ENCODE peak calls at places on chromosomes 5 and 9, in four cellular contexts. I is testis, W is Panc1, E is tibial nerve. Y is an unnamed sample.

GRCh38 chr5:171712616-171713015 is 73.0 kb upstream of the SMIM23 start:
- DNase-seq in I (no peak), W (no peak), E (no peak), Y (no peak)

GRCh38 chr5:76524872-76525271 is 98.3 kb downstream of the F2RL2 start:
- DNase-seq in I (no peak), W (no peak), E (no peak), Y (no peak)

GRCh38 chr5:171882118-171882517 is 96.5 kb downstream of the SMIM23 start:
- DNase-seq in I (no peak), W (no peak), E (no peak), Y (no peak)

GRCh38 chr5:13218518-13218917 is 726.0 kb downstream of the DNAH5 start:
- DNase-seq in I (peak; percentile 17), W (no peak), E (no peak), Y (no peak)

GRCh38 chr5:176497852-176498251 is 39.4 kb downstream of the RNF44 start:
- DNase-seq in I (no peak), W (no peak), E (no peak), Y (no peak)

GRCh38 chr9:34169125-34169524 is 9.7 kb upstream of the UBAP1 start:
- DNase-seq in I (no peak), W (no peak), E (no peak), Y (no peak)

GRCh38 chr5:14204785-14205321 is 61.7 kb downstream of the TRIO start:
- DNase-seq in I (peak; percentile 72), W (no peak), E (peak; percentile 57), Y (peak; percentile 84)

GRCh38 chr9:135520916-135521607 is at the start of gene LCN1:
- DNase-seq in I (no peak), W (no peak), E (no peak), Y (no peak)

GRCh38 chr5:52269395-52269794 is 518.3 kb upstream of the ITGA1 start:
- DNase-seq in I (no peak), W (no peak), E (no peak), Y (no peak)

GRCh38 chr9:136764301-136764891 is at the start of gene LCN15:
- DNase-seq in I (no peak), W (no peak), E (no peak), Y (peak; percentile 62)

GRCh38 chr9:715310-715709 is 126.2 kb upstream of the DMRT1 start:
- DNase-seq in I (no peak), W (no peak), E (peak; percentile 46), Y (no peak)

DNA sequence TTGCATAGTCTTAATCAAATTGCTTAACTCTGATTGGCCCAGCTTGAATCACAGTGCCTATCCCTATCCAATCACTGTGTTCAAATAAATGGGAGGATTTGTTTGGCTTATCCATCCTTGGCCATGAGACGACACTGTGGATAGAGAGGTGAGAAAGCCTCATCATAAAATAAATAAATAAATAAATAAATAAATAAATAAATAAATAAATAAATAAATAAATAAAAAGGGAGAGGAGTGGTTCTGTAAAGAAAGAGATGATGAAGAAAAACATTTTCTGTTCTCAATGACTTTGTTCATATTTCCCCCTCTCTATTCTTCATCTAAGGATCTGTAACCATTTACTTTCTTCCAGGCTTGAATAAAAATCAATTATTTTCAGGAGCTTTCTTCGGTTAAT is 74.7 kb downstream of the PTPRD start:
- DNase-seq in I (no peak), W (no peak), E (no peak), Y (no peak)
- H3K27ac ChIP-seq in I (no peak overlapping the region), W (no peak overlapping the region), E (no peak overlapping the region), Y (no peak overlapping the region)

GRCh38 chr9:122552812-122553211 is at the start of gene OR1N2:
- DNase-seq in I (no peak), W (no peak), E (no peak), Y (no peak)
- H3K9me3 ChIP-seq in I (no peaks in the 10 kb centered on the region), W (no peaks in the 10 kb centered on the region), E (no peaks in the 10 kb centered on the region), Y (peaks cover 3% of the 10 kb centered on the region)

DNA sequence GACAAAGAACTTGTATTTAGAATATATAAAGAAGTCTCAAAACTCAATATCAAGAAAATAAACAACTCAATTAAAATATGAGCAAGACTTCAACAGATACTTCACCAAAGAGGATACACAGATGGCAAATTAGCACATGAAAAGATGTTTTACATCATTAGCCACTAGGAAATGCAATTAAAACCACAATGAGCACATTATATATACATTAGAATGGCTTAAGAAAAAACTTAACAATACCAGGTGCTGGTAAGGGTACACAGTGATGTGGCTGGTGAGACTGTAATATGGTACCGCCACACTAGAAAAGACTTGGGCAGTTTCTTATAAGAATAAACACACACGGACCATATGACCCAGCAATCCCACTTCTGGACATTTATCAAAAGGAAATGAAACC is 27.7 kb downstream of the SEMA4D start:
- DNase-seq in I (no peak), W (no peak), E (no peak), Y (no peak)
- H3K27ac ChIP-seq in I (no peak overlapping the region), W (no peak overlapping the region), E (no peak overlapping the region), Y (no peak overlapping the region)

GRCh38 chr5:179880066-179880650 is 21.5 kb upstream of the MRNIP start:
- DNase-seq in I (no peak), W (no peak), E (no peak), Y (peak; percentile 46)

GRCh38 chr5:179883163-179883562 is 24.5 kb downstream of the TBC1D9B start:
- DNase-seq in I (no peak), W (no peak), E (no peak), Y (no peak)

GRCh38 chr5:179880848-179881590 is 22.4 kb upstream of the MRNIP start:
- DNase-seq in I (no peak), W (no peak), E (no peak), Y (no peak)

GRCh38 chr5:179879690-179880010 is 21.0 kb upstream of the MRNIP start:
- DNase-seq in I (no peak), W (no peak), E (no peak), Y (peak; percentile 39)

DNA sequence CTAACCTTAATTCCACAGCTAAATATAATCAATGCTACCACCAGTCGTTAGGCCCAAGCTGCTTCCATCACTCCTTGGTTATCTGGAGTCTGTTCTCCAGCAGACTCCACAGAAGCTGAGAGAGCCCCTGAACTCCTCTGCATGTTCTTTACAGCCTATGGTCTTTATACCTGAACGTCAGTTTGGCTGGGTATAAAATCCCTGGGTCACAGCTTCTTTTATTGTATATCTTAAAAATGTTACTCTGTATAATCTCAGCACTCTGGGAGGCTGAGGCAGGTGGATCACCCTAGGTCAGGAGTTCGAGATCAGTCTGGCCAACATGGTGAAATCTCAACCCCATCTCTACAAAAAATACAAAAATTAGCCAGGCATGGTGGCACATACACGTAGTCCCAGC is 23.7 kb upstream of the MRNIP start:
- DNase-seq in I (no peak), W (no peak), E (no peak), Y (no peak)
- H3K9me3 ChIP-seq in I (no peaks in the 10 kb centered on the region), W (peaks cover 18% of the 10 kb centered on the region), E (peaks cover 22% of the 10 kb centered on the region), Y (no peaks in the 10 kb centered on the region)

Y was measured in right cardiac atrium.